ENCODE peak calls at places on chromosome 7, in ten cellular contexts. Y is K562, N is uterus, L is stomach, W is A549, Q is heart left ventricle, V is Peyer's patch, X is HCT116, G is esophagus squamous epithelium, K is body of pancreas. F is an unnamed sample. For H3K4me1, the result is how much of the 10 kb centered on the place peaks cover.

GRCh38 chr7:88795553-88795952 is at the start of gene TEX47:
- DNase-seq in V (no peak), N (no peak), K (no peak), Q (no peak), Y (no peak), L (no peak), X (no peak), G (no peak), W (no peak), F (no peak)

GRCh38 chr7:54111850-54112249 is 430.3 kb upstream of the VSTM2A start:
- DNase-seq in Q (no peak), V (no peak), K (no peak), L (no peak), X (no peak), Y (no peak), W (no peak), G (no peak), N (no peak), F (no peak)

GRCh38 chr7:47335557-47336177 is 246.2 kb downstream of the TNS3 start:
- DNase-seq in L (no peak), N (no peak), W (no peak), Q (no peak), G (no peak), X (no peak), V (no peak), Y (no peak), K (no peak), F (no peak)

GRCh38 chr7:138030679-138031351 is 28.9 kb upstream of the CREB3L2 start:
- DNase-seq in Y (no peak), K (no peak), N (no peak), L (no peak), G (no peak), V (peak), Q (no peak), W (no peak), X (no peak), F (no peak)

GRCh38 chr7:112081778-112082177 is 124.4 kb downstream of the DOCK4 start:
- DNase-seq in X (no peak), Q (no peak), V (peak), Y (no peak), G (no peak), K (peak), W (no peak), N (no peak), L (no peak), F (no peak)

GRCh38 chr7:117946201-117946633 is 73.0 kb upstream of the CTTNBP2 start:
- DNase-seq in X (no peak), W (no peak), N (no peak), Q (no peak), V (no peak), Y (no peak), K (no peak), G (no peak), L (no peak), F (no peak)

GRCh38 chr7:1245596-1245995 is 12.9 kb downstream of the UNCX start:
- DNase-seq in Y (no peak), L (no peak), V (no peak), G (no peak), W (no peak), K (no peak), Q (no peak), N (no peak), X (no peak), F (peak)

GRCh38 chr7:150388306-150388705 is 9.2 kb downstream of the ZNF775 start:
- DNase-seq in X (no peak), Q (no peak), L (no peak), Y (no peak), V (no peak), K (no peak), G (no peak), N (no peak), W (no peak), F (no peak)

GRCh38 chr7:71753959-71754652 is 622.2 kb downstream of the GALNT17 start:
- DNase-seq in Y (no peak), L (no peak), Q (no peak), N (no peak), G (no peak), K (no peak), W (no peak), X (no peak), V (no peak), F (no peak)

GRCh38 chr7:80732635-80733034 is 94.2 kb downstream of the CD36 start:
- DNase-seq in X (no peak), K (no peak), L (no peak), V (no peak), Q (no peak), Y (peak), N (no peak), W (peak), G (no peak), F (no peak)

GRCh38 chr7:152145853-152146466 is 120.5 kb downstream of the GALNT11 start:
- DNase-seq in N (no peak), G (no peak), V (no peak), Q (no peak), K (peak), L (no peak), Y (peak), W (peak), X (peak), F (no peak)

GRCh38 chr7:157018997-157019591 is 8.6 kb upstream of the MNX1 start:
- DNase-seq in Q (no peak), K (no peak), W (no peak), X (no peak), V (peak), G (no peak), N (no peak), L (no peak), Y (no peak), F (no peak)

GRCh38 chr7:50782376-50783208 is at the start of gene GRB10:
- DNase-seq in W (no peak), N (peak), X (no peak), L (no peak), Y (no peak), K (peak), G (no peak), Q (peak), V (no peak), F (no peak)

GRCh38 chr7:74284781-74285259 is 4.4 kb upstream of the CLIP2 start:
- DNase-seq in K (peak), X (no peak), W (peak), N (no peak), Q (no peak), Y (no peak), L (peak), V (peak), G (no peak), F (no peak)

GRCh38 chr7:33700001-33700899 is 205.1 kb upstream of the BMPER start:
- DNase-seq in N (no peak), K (no peak), W (no peak), G (no peak), L (no peak), Q (no peak), Y (no peak), X (no peak), V (peak), F (no peak)
- H3K4me1 ChIP-seq in N (under half), K (under half), W (under half), G (under half), L (under half), Q (under half), Y (under half), X (under half), V (under half), F (under half)

GRCh38 chr7:137003606-137004005 is 135.2 kb downstream of the CHRM2 start:
- DNase-seq in N (no peak), L (no peak), Y (no peak), Q (no peak), X (no peak), K (no peak), W (no peak), V (no peak), G (no peak), F (no peak)

GRCh38 chr7:137005873-137006272 is 137.4 kb downstream of the CHRM2 start:
- DNase-seq in N (no peak), Q (no peak), Y (no peak), L (no peak), X (no peak), G (no peak), K (no peak), V (no peak), W (no peak), F (no peak)

GRCh38 chr7:137009404-137009803 is 141.0 kb downstream of the CHRM2 start:
- DNase-seq in Y (no peak), X (no peak), L (no peak), V (no peak), N (no peak), K (no peak), G (no peak), Q (no peak), W (no peak), F (no peak)

GRCh38 chr7:137007001-137007725 is 138.7 kb downstream of the CHRM2 start:
- DNase-seq in N (no peak), G (no peak), V (no peak), W (no peak), X (no peak), L (no peak), Q (no peak), Y (no peak), K (no peak), F (no peak)

GRCh38 chr7:137006293-137006692 is 137.8 kb downstream of the CHRM2 start:
- DNase-seq in V (no peak), Y (no peak), L (no peak), G (no peak), W (no peak), N (no peak), Q (no peak), X (no peak), K (peak), F (no peak)
- H3K27ac ChIP-seq in V (peak), Y (no peak), L (no peak), G (no peak), W (no peak), N (no peak), Q (no peak), X (no peak), K (no peak), F (no peak)

GRCh38 chr7:134992626-134993179 is 6.4 kb downstream of the AGBL3 start:
- DNase-seq in L (no peak), K (peak), W (no peak), Y (no peak), N (peak), V (no peak), G (no peak), Q (no peak), X (no peak), F (no peak)
- TF ChIP-seq POLR2A in L (no peak), K (no peak), W (no peak), Y (no peak), N (no peak), V (no peak), G (no peak), Q (no peak), X (no peak), F (no peak)

DNA sequence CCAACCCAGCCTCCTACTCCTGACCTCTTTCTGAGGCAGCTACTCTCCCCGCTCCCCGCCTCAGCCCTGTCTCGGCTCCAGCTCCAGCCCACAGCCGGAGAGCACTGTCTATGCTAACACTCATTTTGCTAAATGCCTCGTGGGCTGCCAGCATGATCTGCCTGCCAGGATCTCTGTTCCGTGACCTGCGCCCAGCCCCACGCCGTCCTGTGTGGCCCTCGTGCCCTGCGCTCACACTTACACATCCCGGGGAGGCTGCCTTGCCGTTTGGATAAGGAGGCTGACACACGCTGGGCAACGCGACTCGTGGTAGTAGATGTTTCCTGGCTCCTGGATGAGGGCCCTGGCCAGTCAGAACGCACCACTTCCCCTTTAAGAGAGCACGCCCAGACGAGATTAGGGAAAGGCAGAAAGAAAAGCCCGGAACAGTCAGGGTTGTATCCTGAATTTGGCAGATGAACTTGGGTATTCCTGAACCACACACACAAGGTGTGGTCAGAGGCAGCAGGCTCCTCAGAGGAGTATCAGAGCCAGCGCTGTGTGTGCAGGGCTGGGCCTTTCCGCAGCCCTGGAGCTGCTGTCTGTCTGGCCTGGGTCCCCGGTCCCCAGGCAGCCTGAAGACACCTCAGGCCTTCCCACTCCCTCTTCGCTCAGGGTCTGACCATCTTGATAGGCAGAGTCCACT is 97.7 kb upstream of the EFCAB10 start:
- DNase-seq in X (no peak), V (peak), Q (peak), K (peak), N (peak), L (peak), W (no peak), Y (peak), G (no peak), F (peak)
- H3K4me1 ChIP-seq in X (under half), V (under half), Q (under half), K (half or more), N (under half), L (under half), W (under half), Y (under half), G (under half), F (half or more)

GRCh38 chr7:100215895-100216294 is 3.9 kb upstream of the PVRIG start:
- DNase-seq in L (peak), G (no peak), V (no peak), Y (no peak), N (peak), K (no peak), W (no peak), Q (peak), X (no peak), F (peak)
- H3K27ac ChIP-seq in L (no peak), G (no peak), V (no peak), Y (no peak), N (peak), K (no peak), W (no peak), Q (no peak), X (no peak), F (no peak)

DNA sequence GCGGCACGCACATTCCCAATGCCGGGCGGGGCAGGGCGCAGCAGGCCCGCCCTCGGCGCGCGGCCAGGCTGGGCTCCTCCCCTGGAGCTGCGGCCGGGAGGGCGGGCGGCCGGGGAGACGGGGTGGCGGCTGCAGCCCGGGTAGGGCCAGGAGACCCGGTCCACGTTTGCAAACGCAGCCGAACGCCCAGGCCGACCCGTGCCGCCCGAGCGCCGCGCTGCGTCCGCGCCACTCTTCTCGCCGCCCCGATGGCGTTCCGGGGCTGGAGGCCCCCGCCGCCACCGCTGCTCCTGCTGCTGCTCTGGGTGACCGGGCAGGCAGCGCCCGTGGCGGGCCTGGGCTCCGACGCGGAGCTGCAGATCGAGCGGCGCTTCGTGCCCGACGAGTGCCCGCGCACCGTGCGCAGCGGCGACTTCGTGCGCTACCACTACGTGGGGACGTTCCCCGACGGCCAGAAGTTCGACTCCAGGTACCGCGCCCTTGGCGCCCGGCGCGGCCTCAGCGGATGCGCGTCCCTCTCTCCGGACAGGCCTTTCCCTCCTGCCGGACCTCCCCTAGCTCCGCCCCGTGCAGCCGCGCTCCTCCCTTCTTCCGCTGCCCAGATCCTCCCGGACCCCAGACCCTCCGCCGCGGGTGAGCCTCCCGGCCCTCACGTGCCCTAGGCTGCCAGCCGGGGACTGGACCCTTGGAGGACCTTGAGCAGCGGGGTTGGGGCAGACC is at the start of gene FKBP9:
- DNase-seq in Y (peak), K (peak), L (peak), X (no peak), N (peak), Q (peak), G (no peak), V (peak), W (peak), F (peak)
- TF ChIP-seq POLR2A in Y (peak), K (peak), L (no peak), X (peak), N (peak), Q (peak), G (no peak), V (peak), W (peak), F (peak)

GRCh38 chr7:116557901-116558300 is 33.1 kb downstream of the CAV1 start:
- DNase-seq in Y (no peak), X (no peak), W (no peak), G (no peak), V (no peak), N (no peak), K (no peak), Q (no peak), L (no peak), F (no peak)
- H3K4me1 ChIP-seq in Y (under half), X (under half), W (under half), G (under half), V (under half), N (under half), K (under half), Q (half or more), L (under half), F (under half)

GRCh38 chr7:26065652-26066051 is 86.3 kb upstream of the NFE2L3 start:
- DNase-seq in Y (no peak), X (no peak), Q (no peak), K (no peak), W (no peak), L (no peak), V (no peak), G (no peak), N (no peak), F (no peak)
- H3K27ac ChIP-seq in Y (no peak), X (no peak), Q (no peak), K (no peak), W (no peak), L (no peak), V (no peak), G (no peak), N (no peak), F (no peak)

F was measured in right lobe of liver.